ENCODE peak calls at places on chromosomes 11 and 22, in four cellular contexts. J is K562, H is HepG2, Z is SK-N-SH. E is an unnamed sample.

GRCh38 chr11:67666303-67666645 is 8.1 kb downstream of the ALDH3B2 start:
- DNase-seq in J (peak; percentile 3), H (no peak), Z (no peak), E (no peak)

GRCh38 chr11:134452849-134453177 is 40.8 kb upstream of the B3GAT1 start:
- DNase-seq in J (no peak), H (no peak), Z (no peak), E (no peak)

GRCh38 chr22:19620742-19621371 is 93.4 kb upstream of the SEPTIN5 start:
- DNase-seq in J (no peak), H (no peak), Z (no peak), E (no peak)

GRCh38 chr11:44629732-44630345 is 64.4 kb downstream of the CD82 start:
- DNase-seq in J (no peak), H (no peak), Z (no peak), E (no peak)

GRCh38 chr22:46783721-46784120 is 21.3 kb downstream of the TBC1D22A start:
- DNase-seq in J (no peak), H (no peak), Z (no peak), E (no peak)

GRCh38 chr11:11856638-11857037 is 14.9 kb downstream of the USP47 start:
- DNase-seq in J (no peak), H (no peak), Z (no peak), E (no peak)

GRCh38 chr11:57792060-57792541 is 30.5 kb downstream of the CTNND1 start:
- DNase-seq in J (no peak), H (no peak), Z (no peak), E (no peak)

GRCh38 chr11:65492637-65493366 is 6.0 kb upstream of the MALAT1 start:
- DNase-seq in J (no peak), H (no peak), Z (no peak), E (no peak)

GRCh38 chr22:47294222-47294532 is 531.7 kb downstream of the TBC1D22A start:
- DNase-seq in J (no peak), H (no peak), Z (no peak), E (no peak)

GRCh38 chr11:65362320-65362931 is 7.9 kb downstream of the TIGD3 start:
- DNase-seq in J (no peak), H (no peak), Z (no peak), E (no peak)

GRCh38 chr22:38080847-38081635 is 2.9 kb downstream of the SLC16A8 start:
- DNase-seq in J (no peak), H (no peak), Z (peak; percentile 76), E (no peak)

GRCh38 chr11:110691961-110692360 is 20.3 kb downstream of the ARHGAP20 start:
- DNase-seq in J (no peak), H (no peak), Z (no peak), E (no peak)

GRCh38 chr22:24592144-24592845 is 578 bp downstream of the LRRC75B start:
- DNase-seq in J (no peak), H (no peak), Z (no peak), E (no peak)

GRCh38 chr11:32864555-32864954 is 28.1 kb upstream of the QSER1 start:
- DNase-seq in J (no peak), H (no peak), Z (no peak), E (no peak)

GRCh38 chr22:26479043-26479791 is 4.4 kb downstream of the HPS4 start:
- DNase-seq in J (no peak), H (peak; percentile 31), Z (no peak), E (no peak)

GRCh38 chr22:32531955-32532818 is 57.6 kb downstream of the FBXO7 start:
- DNase-seq in J (peak; percentile 77), H (peak; percentile 87), Z (peak; percentile 79), E (no peak)

GRCh38 chr11:5476184-5476819 is 12.2 kb upstream of the OR52D1 start:
- DNase-seq in J (peak; percentile 69), H (peak; percentile 36), Z (peak; percentile 53), E (peak; percentile 38)

DNA sequence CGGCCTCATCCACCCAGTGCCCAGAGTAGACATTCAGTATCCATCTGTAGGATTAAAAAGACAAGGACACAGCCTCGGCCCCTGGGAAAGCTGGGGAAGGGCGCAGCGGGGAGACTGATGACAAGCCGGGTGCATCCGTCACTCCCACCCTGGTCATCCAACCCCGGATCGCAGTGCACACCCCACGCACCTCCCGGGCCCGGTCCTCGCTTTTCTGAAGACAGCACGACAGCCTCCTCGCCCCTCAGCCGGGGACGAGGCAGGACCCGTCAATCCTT is 1.1 kb downstream of the FCHSD2 start:
- DNase-seq in J (peak; percentile 36), H (no peak), Z (peak; percentile 54), E (no peak)
- TF ChIP-seq RAD21 in J (no peak), H (no peak), Z (no peak), E (no peak)

GRCh38 chr11:92735039-92735438 is 234.4 kb upstream of the MTNR1B start:
- DNase-seq in J (no peak), H (no peak), Z (peak; percentile 6), E (no peak)
- H3K9ac ChIP-seq in J (no peak overlapping the region), H (no peak overlapping the region), Z (no peak overlapping the region), E (no peak overlapping the region)

GRCh38 chr11:59437770-59438169 is 1.5 kb downstream of the OR5A1 start:
- DNase-seq in J (no peak), H (no peak), Z (no peak), E (no peak)
- TF ChIP-seq ELF1 in J (no peak), H (no peak), Z (no peak), E (no peak)

GRCh38 chr11:30917859-30918478 is 331.8 kb upstream of the MPPED2 start:
- DNase-seq in J (peak; percentile 29), H (peak; percentile 40), Z (peak; percentile 36), E (peak; percentile 27)
- TF ChIP-seq RAD21 in J (peak; percentile 67), H (no peak), Z (peak; percentile 91), E (peak; percentile 58)

GRCh38 chr22:39204216-39204615 is 40.6 kb downstream of the PDGFB start:
- DNase-seq in J (no peak), H (no peak), Z (no peak), E (no peak)

GRCh38 chr22:39208013-39208680 is 36.6 kb downstream of the PDGFB start:
- DNase-seq in J (no peak), H (no peak), Z (no peak), E (no peak)

GRCh38 chr22:39206491-39206890 is 38.3 kb downstream of the PDGFB start:
- DNase-seq in J (no peak), H (no peak), Z (no peak), E (no peak)

GRCh38 chr22:39207141-39208012 is 37.4 kb downstream of the PDGFB start:
- DNase-seq in J (no peak), H (no peak), Z (no peak), E (no peak)

GRCh38 chr22:39205344-39206021 is 39.3 kb downstream of the PDGFB start:
- DNase-seq in J (peak; percentile 52), H (peak; percentile 28), Z (no peak), E (peak; percentile 46)
- H3K9ac ChIP-seq in J (no peak overlapping the region), H (no peak overlapping the region), Z (no peak overlapping the region), E (peak overlapping the region; percentile 42)

E was measured in HCT116.